ENCODE peak calls at places on chromosomes 16 and 17, in six cellular contexts. G, K, H, V, B and R are unnamed samples.

GRCh38 chr17:1541367-1541904 is 21.2 kb downstream of the PITPNA start:
- DNase-seq in G (no peak), K (no peak), H (no peak), V (no peak), B (no peak), R (no peak)

GRCh38 chr17:81064746-81065475 is 30.0 kb downstream of the BAIAP2 start:
- DNase-seq in G (no peak), K (peak; percentile 27), H (no peak), V (no peak), B (no peak), R (peak; percentile 65)

GRCh38 chr16:70770968-70771552 is 29.9 kb downstream of the VAC14 start:
- DNase-seq in G (peak; percentile 47), K (no peak), H (peak; percentile 68), V (peak; percentile 69), B (peak; percentile 47), R (peak; percentile 65)

GRCh38 chr17:16986391-16986790 is 14.5 kb upstream of the TNFRSF13B start:
- DNase-seq in G (no peak), K (no peak), H (peak; percentile 43), V (peak; percentile 26), B (no peak), R (no peak)

GRCh38 chr17:77722366-77722765 is 236.1 kb upstream of the TNRC6C start:
- DNase-seq in G (no peak), K (no peak), H (no peak), V (no peak), B (no peak), R (no peak)

GRCh38 chr17:62653831-62654829 is 26.7 kb downstream of the MRC2 start:
- DNase-seq in G (no peak), K (peak; percentile 66), H (peak; percentile 60), V (no peak), B (no peak), R (peak; percentile 5)

GRCh38 chr17:40317345-40317873 is 8.4 kb downstream of the RARA start:
- DNase-seq in G (no peak), K (no peak), H (peak; percentile 84), V (peak; percentile 66), B (peak; percentile 67), R (no peak)

GRCh38 chr17:68033636-68034451 is 1.7 kb upstream of the KPNA2 start:
- DNase-seq in G (no peak), K (no peak), H (peak; percentile 70), V (peak; percentile 56), B (no peak), R (peak; percentile 16)

GRCh38 chr17:16442594-16443389 is 27.4 kb downstream of the TRPV2 start:
- DNase-seq in G (no peak), K (no peak), H (peak; percentile 48), V (no peak), B (no peak), R (no peak)

GRCh38 chr16:30382398-30383015 is at the start of gene SEPTIN1:
- DNase-seq in G (peak; percentile 66), K (no peak), H (no peak), V (no peak), B (no peak), R (no peak)

GRCh38 chr17:64004903-64005733 is 7.0 kb downstream of the PRR29 start:
- DNase-seq in G (no peak), K (no peak), H (no peak), V (no peak), B (no peak), R (no peak)

GRCh38 chr17:41421116-41421515 is 3.3 kb downstream of the KRT37 start:
- DNase-seq in G (no peak), K (no peak), H (peak; percentile 69), V (peak; percentile 70), B (peak; percentile 95), R (no peak)

GRCh38 chr17:73616120-73616872 is 27.9 kb downstream of the SDK2 start:
- DNase-seq in G (no peak), K (no peak), H (no peak), V (no peak), B (no peak), R (no peak)

GRCh38 chr17:61360318-61360717 is 39.3 kb upstream of the TBX2 start:
- DNase-seq in G (no peak), K (no peak), H (no peak), V (no peak), B (no peak), R (no peak)

GRCh38 chr17:32629563-32630190 is 142.9 kb downstream of the CDK5R1 start:
- DNase-seq in G (no peak), K (no peak), H (no peak), V (no peak), B (no peak), R (no peak)

GRCh38 chr16:55444754-55445485 is 34.1 kb upstream of the MMP2 start:
- DNase-seq in G (no peak), K (no peak), H (no peak), V (no peak), B (no peak), R (peak; percentile 70)

GRCh38 chr17:55398689-55399088 is 22.9 kb downstream of the MMD start:
- DNase-seq in G (no peak), K (no peak), H (no peak), V (no peak), B (no peak), R (no peak)

GRCh38 chr17:36792849-36793248 is 144.4 kb upstream of the LHX1 start:
- DNase-seq in G (no peak), K (no peak), H (no peak), V (no peak), B (no peak), R (no peak)

GRCh38 chr17:63516910-63517824 is 6.0 kb upstream of the KCNH6 start:
- DNase-seq in G (peak; percentile 11), K (no peak), H (peak; percentile 80), V (peak; percentile 22), B (peak; percentile 88), R (no peak)

GRCh38 chr16:16140537-16140936 is 82.8 kb downstream of the ABCC6 start:
- DNase-seq in G (no peak), K (no peak), H (no peak), V (no peak), B (no peak), R (no peak)

GRCh38 chr17:9026741-9027140 is 5.4 kb downstream of the NTN1 start:
- DNase-seq in G (no peak), K (no peak), H (no peak), V (no peak), B (no peak), R (no peak)

GRCh38 chr17:40113961-40114272 is 7.9 kb upstream of the MSL1 start:
- DNase-seq in G (no peak), K (no peak), H (peak; percentile 66), V (no peak), B (no peak), R (no peak)

GRCh38 chr17:61106354-61106753 is 293.3 kb upstream of the TBX2 start:
- DNase-seq in G (no peak), K (no peak), H (no peak), V (no peak), B (no peak), R (no peak)

GRCh38 chr16:67885545-67885944 is 860 bp downstream of the NRN1L start:
- DNase-seq in G (no peak), K (no peak), H (no peak), V (no peak), B (no peak), R (no peak)